ENCODE peak calls at places on chromosome 13, in five cellular contexts. B is PC-3, G is trophoblast cell, K is AG04450, X is aorta. Z is an unnamed sample.

GRCh38 chr13:49097374-49097773 is 121.7 kb downstream of the FNDC3A start:
- DNase-seq in B (peak), G (peak), K (peak), X (no peak), Z (no peak)

GRCh38 chr13:22198656-22199217 is 527.9 kb downstream of the FGF9 start:
- DNase-seq in X (no peak), B (no peak), G (no peak), K (no peak), Z (no peak)

GRCh38 chr13:108561152-108561551 is 68.3 kb upstream of the MYO16 start:
- DNase-seq in X (no peak), B (no peak), K (no peak), G (no peak), Z (no peak)

GRCh38 chr13:94978516-94978915 is 266.2 kb upstream of the SOX21 start:
- DNase-seq in G (no peak), B (no peak), K (no peak), X (no peak), Z (no peak)

GRCh38 chr13:48567521-48568331 is 34.8 kb upstream of the RCBTB2 start:
- DNase-seq in K (no peak), G (peak), B (no peak), X (no peak), Z (no peak)

GRCh38 chr13:44045179-44045562 is 165.5 kb downstream of the LACC1 start:
- DNase-seq in X (no peak), K (no peak), B (no peak), G (no peak), Z (no peak)

GRCh38 chr13:68808456-68808855 is 1299.2 kb upstream of the ATXN8OS start:
- DNase-seq in X (no peak), B (no peak), K (no peak), G (no peak), Z (no peak)

GRCh38 chr13:83879431-83880171 is 2.7 kb downstream of the SLITRK1 start:
- DNase-seq in G (no peak), B (no peak), K (no peak), X (peak), Z (no peak)

GRCh38 chr13:26061947-26062346 is 10.1 kb upstream of the SHISA2 start:
- DNase-seq in B (peak), X (no peak), G (no peak), K (peak), Z (no peak)

GRCh38 chr13:60019119-60019993 is 144.4 kb downstream of the DIAPH3 start:
- DNase-seq in G (no peak), B (no peak), K (no peak), X (no peak), Z (peak)

GRCh38 chr13:97810152-97810551 is 143.3 kb upstream of the IPO5 start:
- DNase-seq in G (peak), X (no peak), K (no peak), B (peak), Z (no peak)

GRCh38 chr13:53250272-53250875 is 221.8 kb downstream of the OLFM4 start:
- DNase-seq in X (no peak), G (peak), B (peak), K (peak), Z (peak)

GRCh38 chr13:110409581-110409992 is 102.5 kb downstream of the COL4A2 start:
- DNase-seq in B (peak), G (peak), K (no peak), X (peak), Z (no peak)

GRCh38 chr13:99617474-99618255 is 116.4 kb downstream of the TM9SF2 start:
- DNase-seq in K (no peak), B (peak), X (peak), G (peak), Z (no peak)

GRCh38 chr13:80000679-80001509 is 340.0 kb downstream of the SPRY2 start:
- DNase-seq in K (no peak), X (no peak), B (no peak), G (no peak), Z (no peak)

GRCh38 chr13:71290963-71291937 is 575.8 kb downstream of the DACH1 start:
- DNase-seq in G (peak), B (peak), K (no peak), X (no peak), Z (peak)

GRCh38 chr13:34833562-34834182 is 108.4 kb upstream of the NBEA start:
- DNase-seq in K (no peak), X (no peak), B (peak), G (peak), Z (no peak)

GRCh38 chr13:102839462-102839861 is 6.4 kb upstream of the ERCC5 start:
- DNase-seq in G (no peak), X (no peak), B (no peak), K (no peak), Z (no peak)

GRCh38 chr13:43880930-43881329 is 1.2 kb downstream of the LACC1 start:
- DNase-seq in G (no peak), K (no peak), X (no peak), B (no peak), Z (no peak)

GRCh38 chr13:45068036-45069001 is 52.0 kb upstream of the GTF2F2 start:
- DNase-seq in K (no peak), B (no peak), X (no peak), G (no peak), Z (no peak)

GRCh38 chr13:25738342-25738771 is 313.5 kb downstream of the SHISA2 start:
- DNase-seq in K (no peak), B (no peak), G (no peak), X (no peak), Z (peak)

GRCh38 chr13:53144826-53145225 is 116.2 kb downstream of the OLFM4 start:
- DNase-seq in G (no peak), K (no peak), X (no peak), B (no peak), Z (no peak)

GRCh38 chr13:42821437-42821836 is 40.1 kb downstream of the FAM216B start:
- DNase-seq in K (peak), G (no peak), B (peak), X (no peak), Z (no peak)

GRCh38 chr13:23433171-23434153 is at the start of gene SACS:
- DNase-seq in X (no peak), G (no peak), K (no peak), B (peak), Z (no peak)

GRCh38 chr13:110334841-110335490 is 27.9 kb downstream of the COL4A2 start:
- DNase-seq in K (no peak), G (no peak), B (no peak), X (no peak), Z (no peak)

GRCh38 chr13:97329331-97329730 is 104.6 kb upstream of the RAP2A start:
- DNase-seq in B (no peak), K (no peak), X (no peak), G (no peak), Z (no peak)

GRCh38 chr13:46666727-46667456 is 113.9 kb downstream of the LRCH1 start:
- DNase-seq in X (no peak), K (no peak), B (no peak), G (no peak), Z (no peak)
- H3K4me3 ChIP-seq in X (no peak), K (no peak), B (no peak), G (no peak), Z (no peak)

DNA sequence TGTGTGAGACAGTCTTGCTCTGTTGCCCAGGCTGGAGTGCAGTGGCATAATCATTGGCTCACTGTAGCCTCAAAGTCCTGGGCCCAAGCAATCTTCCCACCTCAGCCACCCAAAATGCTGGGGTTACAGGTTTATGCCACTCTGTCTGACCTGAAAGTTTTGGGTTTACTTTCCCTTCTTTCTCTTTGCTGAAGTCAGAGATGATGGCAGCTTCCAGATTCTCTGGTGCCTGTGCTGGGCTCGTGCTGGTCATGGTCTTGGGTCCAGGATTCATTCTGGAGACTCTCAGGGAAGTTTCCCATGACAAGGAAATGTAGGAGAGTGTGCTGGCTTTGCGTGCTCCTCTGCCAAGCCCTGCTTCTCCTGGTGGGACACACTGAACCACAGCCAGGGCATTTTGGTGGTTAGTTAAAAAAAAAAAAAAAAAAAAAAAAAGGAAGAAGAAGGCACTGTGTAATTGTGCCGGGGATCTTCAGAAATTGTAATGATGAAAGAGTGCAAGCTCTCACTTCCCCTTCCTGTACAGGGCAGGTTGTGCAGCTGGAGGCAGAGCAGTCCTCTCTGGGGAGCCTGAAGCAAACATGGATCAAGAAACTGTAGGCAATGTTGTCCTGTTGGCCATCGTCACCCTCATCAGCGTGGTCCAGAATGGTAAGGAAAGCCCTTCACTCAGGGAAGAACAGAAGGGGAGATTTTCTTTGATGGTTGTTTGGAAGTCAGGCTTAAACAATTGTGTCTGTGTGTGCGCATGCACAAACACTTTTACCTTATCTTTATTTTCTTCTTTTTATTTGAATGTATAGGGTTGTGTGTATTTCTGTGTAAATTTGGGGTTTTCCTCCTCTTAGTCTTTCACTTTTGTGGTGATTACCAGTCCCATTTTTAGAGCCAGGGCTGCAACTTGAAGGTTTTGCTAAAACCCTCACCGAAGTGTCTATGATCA is at the start of gene ALOX5AP:
- DNase-seq in X (no peak), B (no peak), G (no peak), K (no peak), Z (peak)
- H3K4me3 ChIP-seq in X (no peak), B (no peak), G (no peak), K (no peak), Z (peak)

DNA sequence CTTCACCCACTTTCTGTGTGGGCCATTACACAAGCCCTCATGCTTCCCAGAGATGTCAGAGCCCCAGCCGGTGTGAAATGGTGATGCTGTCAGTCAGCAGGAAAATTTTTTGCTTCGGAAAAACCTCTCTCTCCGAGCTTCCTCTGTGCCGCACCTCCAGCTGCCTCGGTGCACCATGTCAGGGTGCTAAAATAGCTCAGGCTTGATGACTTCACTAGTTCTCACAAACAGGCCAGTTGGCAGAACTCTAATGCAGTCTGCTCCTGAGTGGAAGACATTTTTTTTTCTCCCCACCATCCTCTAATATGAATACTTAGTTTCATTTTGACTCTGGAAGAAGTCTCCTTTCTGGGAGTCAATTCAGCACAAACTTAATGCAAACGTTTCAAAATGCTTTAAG is 71.3 kb downstream of the KLF12 start:
- DNase-seq in G (no peak), K (no peak), X (peak), B (no peak), Z (peak)
- H3K4me3 ChIP-seq in G (no peak), K (peak), X (peak), B (no peak), Z (peak)

GRCh38 chr13:20772401-20773131 is 1.2 kb downstream of the EEF1AKMT1 start:
- DNase-seq in B (no peak), X (no peak), G (peak), K (no peak), Z (no peak)

GRCh38 chr13:20773194-20774080 is at the start of gene EEF1AKMT1:
- DNase-seq in X (peak), G (peak), B (peak), K (peak), Z (peak)

GRCh38 chr13:20769834-20770233 is 3.9 kb downstream of the EEF1AKMT1 start:
- DNase-seq in K (no peak), B (no peak), G (no peak), X (no peak), Z (no peak)

GRCh38 chr13:20767309-20767943 is 6.3 kb downstream of the EEF1AKMT1 start:
- DNase-seq in X (no peak), G (no peak), K (no peak), B (no peak), Z (no peak)

DNA sequence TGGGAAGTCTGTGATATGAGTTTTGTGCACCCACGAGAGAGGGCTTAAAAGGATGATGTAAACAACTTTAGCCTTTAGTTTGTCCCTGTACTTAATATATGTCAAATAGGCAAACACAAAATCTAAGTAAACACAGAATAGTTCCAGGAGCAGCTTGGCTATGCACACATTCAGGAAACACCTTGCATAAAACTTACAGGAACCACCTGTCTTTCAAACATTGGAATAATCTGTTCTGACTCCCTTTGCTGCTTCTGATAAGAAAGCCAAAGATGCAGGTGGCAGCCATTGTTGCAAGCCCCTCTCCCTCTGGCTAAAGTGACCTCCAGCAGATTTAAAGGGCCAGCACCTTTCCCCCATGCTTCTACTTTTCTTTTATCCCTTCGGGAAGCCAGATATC is 4.7 kb downstream of the EEF1AKMT1 start:
- DNase-seq in K (no peak), B (no peak), G (no peak), X (no peak), Z (no peak)
- H3K4me3 ChIP-seq in K (no peak), B (no peak), G (no peak), X (no peak), Z (no peak)

DNA sequence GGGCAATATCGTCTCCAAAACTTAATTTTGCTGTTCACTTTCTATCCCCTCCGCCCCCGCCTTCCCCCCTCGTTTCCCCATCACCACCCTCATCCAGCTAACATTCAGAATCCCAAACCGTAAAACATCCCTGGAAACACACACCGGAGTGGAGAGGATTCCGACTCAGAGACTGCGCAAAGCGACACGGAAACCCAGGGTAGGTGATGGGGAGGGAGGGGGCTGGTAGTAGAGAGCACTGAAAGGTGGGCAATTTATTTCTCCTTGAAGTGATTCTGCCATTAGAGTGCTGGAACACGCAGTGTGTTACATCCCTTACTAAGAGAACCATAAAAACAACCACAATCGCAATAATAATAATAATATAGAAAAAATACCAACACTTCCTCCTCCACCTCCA is 1.5 kb downstream of the PCDH20 start:
- DNase-seq in K (no peak), G (no peak), B (no peak), X (no peak), Z (no peak)
- H3K4me3 ChIP-seq in K (no peak), G (no peak), B (peak), X (peak), Z (no peak)

GRCh38 chr13:41458187-41458938 is 1.0 kb downstream of the RGCC start:
- DNase-seq in B (peak), K (no peak), G (peak), X (peak), Z (no peak)

GRCh38 chr13:41460930-41461329 is 3.6 kb downstream of the RGCC start:
- DNase-seq in B (no peak), K (no peak), G (no peak), X (no peak), Z (no peak)

GRCh38 chr13:41457589-41458186 is 338 bp downstream of the RGCC start:
- DNase-seq in K (no peak), B (no peak), X (no peak), G (peak), Z (no peak)

GRCh38 chr13:41459754-41460111 is 2.4 kb downstream of the RGCC start:
- DNase-seq in G (no peak), X (no peak), B (no peak), K (no peak), Z (no peak)

GRCh38 chr13:41458939-41459753 is 1.8 kb downstream of the RGCC start:
- DNase-seq in K (no peak), B (peak), G (peak), X (no peak), Z (peak)
- H3K4me3 ChIP-seq in K (peak), B (peak), G (peak), X (peak), Z (peak)

DNA sequence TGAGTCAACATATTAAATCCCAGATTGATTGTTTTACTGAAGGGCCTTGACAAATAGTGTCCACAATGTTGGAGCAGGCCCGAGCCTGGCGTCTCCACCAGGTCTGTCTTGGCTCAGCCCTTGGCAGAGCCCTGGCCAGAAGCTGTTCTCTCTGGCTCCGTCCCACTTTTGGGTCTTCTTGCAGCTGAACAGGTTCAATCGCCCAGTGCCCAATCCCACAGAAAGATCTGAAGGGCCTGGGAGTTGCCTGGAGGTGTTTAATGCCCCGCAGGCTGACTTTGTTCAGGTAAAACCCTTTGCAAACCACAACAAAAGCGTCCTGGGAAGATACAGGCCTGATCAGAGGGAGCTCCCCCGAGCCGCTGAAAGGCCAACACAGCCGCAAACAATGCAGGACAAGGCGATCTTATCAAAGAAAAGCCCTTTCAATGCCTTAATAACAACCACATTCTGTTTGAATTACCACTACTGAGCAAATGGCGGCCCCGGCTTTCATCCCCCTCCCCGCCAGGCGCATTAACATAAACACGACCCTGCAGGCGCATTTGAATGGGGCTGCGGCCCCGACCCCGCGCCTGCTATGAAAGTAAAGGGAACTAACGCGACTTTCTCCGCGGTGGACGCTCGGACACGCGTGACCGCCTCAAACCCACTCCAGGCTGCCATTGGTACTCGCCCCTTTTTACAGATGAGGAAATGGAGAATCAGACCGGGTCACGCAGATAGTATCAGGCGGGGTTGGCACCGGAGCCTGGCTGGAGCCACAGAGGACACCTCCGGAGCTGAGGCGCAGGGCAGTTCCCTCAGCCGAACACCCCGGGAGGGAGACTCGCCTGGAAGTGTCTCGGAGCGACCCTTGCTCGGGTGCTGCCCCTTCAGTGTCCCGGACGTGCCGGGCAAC is 3.1 kb downstream of the CDX2 start:
- DNase-seq in X (no peak), K (no peak), G (no peak), B (no peak), Z (no peak)
- H3K4me3 ChIP-seq in X (no peak), K (no peak), G (peak), B (no peak), Z (no peak)

GRCh38 chr13:21043898-21044297 is 17.5 kb downstream of the LATS2 start:
- DNase-seq in B (no peak), K (peak), G (peak), X (no peak), Z (no peak)
- H3K4me3 ChIP-seq in B (no peak), K (no peak), G (no peak), X (no peak), Z (no peak)

GRCh38 chr13:50386527-50387123 is 371.4 kb downstream of the KCNRG start:
- DNase-seq in B (peak), X (no peak), K (peak), G (no peak), Z (no peak)
- H3K4me3 ChIP-seq in B (no peak), X (no peak), K (peak), G (no peak), Z (no peak)